ENCODE peak calls at places on chromosomes 1 and 21, in four cellular contexts. X is myocyte, T is NCI-H1105, Z is AG08396. N is an unnamed sample.

GRCh38 chr1:17545354-17545753 is 5.9 kb downstream of the ARHGEF10L start:
- DNase-seq in X (peak), Z (no peak), T (no peak), N (no peak)

GRCh38 chr1:209076688-209077087 is 506.8 kb upstream of the CAMK1G start:
- DNase-seq in X (peak), T (no peak), Z (no peak), N (no peak)

GRCh38 chr1:149987297-149987595 is 23.3 kb downstream of the OTUD7B start:
- DNase-seq in X (no peak), T (no peak), Z (no peak), N (no peak)

GRCh38 chr21:41377715-41378114 is 15.9 kb downstream of the MX2 start:
- DNase-seq in Z (no peak), X (no peak), T (no peak), N (no peak)

GRCh38 chr1:66571789-66572188 is 37.8 kb downstream of the SGIP1 start:
- DNase-seq in T (no peak), Z (peak), X (no peak), N (no peak)

GRCh38 chr1:94535879-94536278 is 5.7 kb downstream of the F3 start:
- DNase-seq in Z (no peak), T (no peak), X (no peak), N (no peak)

GRCh38 chr1:94600556-94600955 is 59.0 kb upstream of the F3 start:
- DNase-seq in X (no peak), Z (no peak), T (no peak), N (no peak)

GRCh38 chr1:1973716-1974642 is 29.6 kb downstream of the CFAP74 start:
- DNase-seq in Z (no peak), T (no peak), X (no peak), N (no peak)

GRCh38 chr1:47401761-47402160 is 14.3 kb upstream of the FOXE3 start:
- DNase-seq in X (no peak), Z (no peak), T (no peak), N (no peak)

GRCh38 chr1:30008998-30009657 is 714.3 kb downstream of the MATN1 start:
- DNase-seq in Z (no peak), T (no peak), X (no peak), N (no peak)

GRCh38 chr1:77430966-77431735 is 149.3 kb downstream of the AK5 start:
- DNase-seq in X (peak), Z (no peak), T (no peak), N (no peak)

GRCh38 chr1:3778590-3779264 is 6.2 kb downstream of the SMIM1 start:
- DNase-seq in Z (no peak), T (no peak), X (peak), N (no peak)

GRCh38 chr1:91173379-91173890 is 151.6 kb upstream of the ZNF644 start:
- DNase-seq in Z (no peak), X (no peak), T (no peak), N (peak)

GRCh38 chr1:186210258-186210657 is 164.8 kb downstream of the TPR start:
- DNase-seq in T (no peak), Z (no peak), X (no peak), N (no peak)

GRCh38 chr1:243432136-243432535 is 176.3 kb downstream of the SDCCAG8 start:
- DNase-seq in T (no peak), X (no peak), Z (no peak), N (no peak)

GRCh38 chr1:178953034-178953433 is 72.7 kb upstream of the FAM20B start:
- DNase-seq in Z (no peak), T (no peak), X (peak), N (no peak)

GRCh38 chr1:7284839-7285435 is 486.2 kb upstream of the VAMP3 start:
- DNase-seq in T (no peak), X (no peak), Z (no peak), N (no peak)

N was measured in SJSA1.